ENCODE peak calls at places on chromosomes 5 and 9, in four cellular contexts. One of them, this sample, is unnamed.

GRCh38 chr5:3963662-3964061 is 368.0 kb downstream of the IRX1 start:
- DNase-seq in stimulated activated CD8-positive, alpha-beta memory T cell treated with anti-CD3 and anti-CD28 coated beads, Interleukin-15, amount 100 ng/mL, for 48 hours: no peak
- DNase-seq in epithelial cell of proximal tubule: no peak
- DNase-seq in right atrium auricular region: no peak
- DNase-seq in this sample: no peak

GRCh38 chr5:128674837-128675446 is 136.9 kb upstream of the FBN2 start:
- DNase-seq in stimulated activated CD8-positive, alpha-beta memory T cell treated with anti-CD3 and anti-CD28 coated beads, Interleukin-15, amount 100 ng/mL, for 48 hours: no peak
- DNase-seq in epithelial cell of proximal tubule: no peak
- DNase-seq in right atrium auricular region: no peak
- DNase-seq in this sample: peak; percentile 11

GRCh38 chr9:136020671-136021070 is 59.5 kb upstream of the UBAC1 start:
- DNase-seq in stimulated activated CD8-positive, alpha-beta memory T cell treated with anti-CD3 and anti-CD28 coated beads, Interleukin-15, amount 100 ng/mL, for 48 hours: no peak
- DNase-seq in epithelial cell of proximal tubule: no peak
- DNase-seq in right atrium auricular region: no peak
- DNase-seq in this sample: no peak

GRCh38 chr5:139660105-139660915 is 12.2 kb downstream of the CXXC5 start:
- DNase-seq in stimulated activated CD8-positive, alpha-beta memory T cell treated with anti-CD3 and anti-CD28 coated beads, Interleukin-15, amount 100 ng/mL, for 48 hours: no peak
- DNase-seq in epithelial cell of proximal tubule: no peak
- DNase-seq in right atrium auricular region: peak; percentile 79
- DNase-seq in this sample: peak; percentile 81

GRCh38 chr5:125487231-125487630 is 740.8 kb upstream of the ZNF608 start:
- DNase-seq in stimulated activated CD8-positive, alpha-beta memory T cell treated with anti-CD3 and anti-CD28 coated beads, Interleukin-15, amount 100 ng/mL, for 48 hours: no peak
- DNase-seq in epithelial cell of proximal tubule: no peak
- DNase-seq in right atrium auricular region: no peak
- DNase-seq in this sample: no peak

GRCh38 chr5:145960166-145960565 is 23.8 kb downstream of the SH3RF2 start:
- DNase-seq in stimulated activated CD8-positive, alpha-beta memory T cell treated with anti-CD3 and anti-CD28 coated beads, Interleukin-15, amount 100 ng/mL, for 48 hours: no peak
- DNase-seq in epithelial cell of proximal tubule: no peak
- DNase-seq in right atrium auricular region: no peak
- DNase-seq in this sample: no peak

GRCh38 chr5:93717162-93717561 is 24.2 kb downstream of the POU5F2 start:
- DNase-seq in stimulated activated CD8-positive, alpha-beta memory T cell treated with anti-CD3 and anti-CD28 coated beads, Interleukin-15, amount 100 ng/mL, for 48 hours: no peak
- DNase-seq in epithelial cell of proximal tubule: peak; percentile 71
- DNase-seq in right atrium auricular region: no peak
- DNase-seq in this sample: peak; percentile 18

GRCh38 chr5:33277061-33277460 is 163.7 kb upstream of the TARS1 start:
- DNase-seq in stimulated activated CD8-positive, alpha-beta memory T cell treated with anti-CD3 and anti-CD28 coated beads, Interleukin-15, amount 100 ng/mL, for 48 hours: no peak
- DNase-seq in epithelial cell of proximal tubule: no peak
- DNase-seq in right atrium auricular region: no peak
- DNase-seq in this sample: no peak

GRCh38 chr5:126044111-126044668 is 379.0 kb upstream of the GRAMD2B start:
- DNase-seq in stimulated activated CD8-positive, alpha-beta memory T cell treated with anti-CD3 and anti-CD28 coated beads, Interleukin-15, amount 100 ng/mL, for 48 hours: no peak
- DNase-seq in epithelial cell of proximal tubule: no peak
- DNase-seq in right atrium auricular region: no peak
- DNase-seq in this sample: no peak

GRCh38 chr9:32508728-32509127 is 17.3 kb downstream of the RIGI start:
- DNase-seq in stimulated activated CD8-positive, alpha-beta memory T cell treated with anti-CD3 and anti-CD28 coated beads, Interleukin-15, amount 100 ng/mL, for 48 hours: no peak
- DNase-seq in epithelial cell of proximal tubule: no peak
- DNase-seq in right atrium auricular region: no peak
- DNase-seq in this sample: no peak

GRCh38 chr5:52886206-52886605 is 98.5 kb downstream of the ITGA1 start:
- DNase-seq in stimulated activated CD8-positive, alpha-beta memory T cell treated with anti-CD3 and anti-CD28 coated beads, Interleukin-15, amount 100 ng/mL, for 48 hours: no peak
- DNase-seq in epithelial cell of proximal tubule: no peak
- DNase-seq in right atrium auricular region: no peak
- DNase-seq in this sample: no peak

GRCh38 chr9:71504636-71505035 is 263.7 kb downstream of the CEMIP2 start:
- DNase-seq in stimulated activated CD8-positive, alpha-beta memory T cell treated with anti-CD3 and anti-CD28 coated beads, Interleukin-15, amount 100 ng/mL, for 48 hours: no peak
- DNase-seq in epithelial cell of proximal tubule: no peak
- DNase-seq in right atrium auricular region: no peak
- DNase-seq in this sample: peak; percentile 49

GRCh38 chr9:118529210-118529609 is 825.0 kb downstream of the TLR4 start:
- DNase-seq in stimulated activated CD8-positive, alpha-beta memory T cell treated with anti-CD3 and anti-CD28 coated beads, Interleukin-15, amount 100 ng/mL, for 48 hours: no peak
- DNase-seq in epithelial cell of proximal tubule: no peak
- DNase-seq in right atrium auricular region: no peak
- DNase-seq in this sample: peak; percentile 61

GRCh38 chr5:159412284-159413046 is 82.2 kb upstream of the IL12B start:
- DNase-seq in stimulated activated CD8-positive, alpha-beta memory T cell treated with anti-CD3 and anti-CD28 coated beads, Interleukin-15, amount 100 ng/mL, for 48 hours: peak; percentile 67
- DNase-seq in epithelial cell of proximal tubule: no peak
- DNase-seq in right atrium auricular region: no peak
- DNase-seq in this sample: peak; percentile 11

This sample was measured in RCC 7860.